ENCODE peak calls at places on chromosome 13, in five cellular contexts. D, G, B, K and P are unnamed samples.

GRCh38 chr13:110525328-110526319 is 35.9 kb downstream of the RAB20 start:
- DNase-seq in D (no peak), G (no peak), B (no peak), K (no peak), P (peak)

GRCh38 chr13:38417727-38418126 is 68.1 kb downstream of the UFM1 start:
- DNase-seq in D (peak), G (no peak), B (no peak), K (no peak), P (no peak)

GRCh38 chr13:40550130-40550529 is 116.3 kb downstream of the FOXO1 start:
- DNase-seq in D (no peak), G (no peak), B (no peak), K (no peak), P (no peak)

GRCh38 chr13:29514720-29515310 is 80.7 kb downstream of the SLC7A1 start:
- DNase-seq in D (no peak), G (no peak), B (no peak), K (no peak), P (no peak)

GRCh38 chr13:90830782-90831181 is 516.7 kb upstream of the MIR17HG start:
- DNase-seq in D (no peak), G (no peak), B (no peak), K (no peak), P (no peak)

GRCh38 chr13:61706899-61707298 is 291.2 kb upstream of the PCDH20 start:
- DNase-seq in D (no peak), G (no peak), B (no peak), K (no peak), P (no peak)

GRCh38 chr13:42181381-42181953 is 90.5 kb upstream of the AKAP11 start:
- DNase-seq in D (no peak), G (no peak), B (no peak), K (no peak), P (peak)

GRCh38 chr13:49625392-49626137 is 2.7 kb upstream of the ARL11 start:
- DNase-seq in D (no peak), G (no peak), B (no peak), K (no peak), P (peak)

GRCh38 chr13:31920301-31920818 is 111.2 kb upstream of the FRY start:
- DNase-seq in D (no peak), G (no peak), B (no peak), K (no peak), P (no peak)

GRCh38 chr13:113579686-113580085 is 4.9 kb upstream of the TFDP1 start:
- DNase-seq in D (no peak), G (no peak), B (no peak), K (no peak), P (no peak)

GRCh38 chr13:113151745-113152707 is 6.4 kb upstream of the PROZ start:
- DNase-seq in D (no peak), G (no peak), B (peak), K (no peak), P (no peak)

GRCh38 chr13:37602743-37603381 is 4.3 kb upstream of the POSTN start:
- DNase-seq in D (peak), G (no peak), B (no peak), K (no peak), P (no peak)

GRCh38 chr13:24693862-24694471 is 13.8 kb downstream of the ATP12A start:
- DNase-seq in D (peak), G (peak), B (no peak), K (peak), P (no peak)

GRCh38 chr13:23799945-23800344 is 89.3 kb downstream of the MIPEP start:
- DNase-seq in D (no peak), G (no peak), B (no peak), K (no peak), P (no peak)

GRCh38 chr13:93284056-93284455 is 57.4 kb downstream of the GPC6 start:
- DNase-seq in D (no peak), G (no peak), B (no peak), K (no peak), P (no peak)

GRCh38 chr13:83881917-83882625 is at the start of gene SLITRK1:
- DNase-seq in D (peak), G (no peak), B (no peak), K (peak), P (no peak)

GRCh38 chr13:30923423-30923822 is 9.0 kb upstream of the TEX26 start:
- DNase-seq in D (no peak), G (no peak), B (no peak), K (no peak), P (no peak)

GRCh38 chr13:93635687-93636086 is 409.1 kb downstream of the GPC6 start:
- DNase-seq in D (no peak), G (no peak), B (no peak), K (no peak), P (no peak)

GRCh38 chr13:79393564-79394249 is 12.3 kb downstream of the RBM26 start:
- DNase-seq in D (no peak), G (peak), B (no peak), K (no peak), P (no peak)

GRCh38 chr13:51125495-51126226 is 14.6 kb upstream of the C13orf42 start:
- DNase-seq in D (peak), G (peak), B (no peak), K (peak), P (peak)

GRCh38 chr13:60627071-60627686 is 230.2 kb downstream of the TDRD3 start:
- DNase-seq in D (peak), G (peak), B (no peak), K (no peak), P (no peak)